ENCODE peak calls at places on chromosomes 6 and 20, in six cellular contexts. One of them, this sample, is unnamed.

GRCh38 chr6:39018103-39018502 is 30.5 kb upstream of the GLP1R start:
- DNase-seq in neuronal stem cell: no peak
- DNase-seq in H9: no peak
- DNase-seq in H1: no peak
- DNase-seq in IMR-90: no peak
- DNase-seq in mesendoderm: no peak
- DNase-seq in this sample: no peak

GRCh38 chr6:53639520-53639919 is 26.0 kb downstream of the KLHL31 start:
- DNase-seq in neuronal stem cell: no peak
- DNase-seq in mesendoderm: no peak
- DNase-seq in H9: no peak
- DNase-seq in H1: no peak
- DNase-seq in IMR-90: no peak
- DNase-seq in this sample: no peak

GRCh38 chr20:31770243-31770642 is 31.2 kb downstream of the TPX2 start:
- DNase-seq in neuronal stem cell: no peak
- DNase-seq in mesendoderm: no peak
- DNase-seq in H1: no peak
- DNase-seq in IMR-90: no peak
- DNase-seq in H9: no peak
- DNase-seq in this sample: no peak

GRCh38 chr6:39003072-39003471 is 45.5 kb upstream of the GLP1R start:
- DNase-seq in mesendoderm: peak
- DNase-seq in H1: no peak
- DNase-seq in neuronal stem cell: peak
- DNase-seq in IMR-90: no peak
- DNase-seq in H9: no peak
- DNase-seq in this sample: no peak

GRCh38 chr6:14381225-14381887 is 263.8 kb downstream of the CD83 start:
- DNase-seq in H9: peak
- DNase-seq in mesendoderm: no peak
- DNase-seq in neuronal stem cell: peak
- DNase-seq in IMR-90: no peak
- DNase-seq in H1: peak
- DNase-seq in this sample: no peak

GRCh38 chr6:129577691-129578090 is 132.3 kb downstream of the ARHGAP18 start:
- DNase-seq in H9: no peak
- DNase-seq in mesendoderm: no peak
- DNase-seq in H1: no peak
- DNase-seq in neuronal stem cell: no peak
- DNase-seq in IMR-90: no peak
- DNase-seq in this sample: no peak

GRCh38 chr6:11968241-11968806 is 43.8 kb upstream of the HIVEP1 start:
- DNase-seq in mesendoderm: peak
- DNase-seq in neuronal stem cell: no peak
- DNase-seq in IMR-90: no peak
- DNase-seq in H1: no peak
- DNase-seq in H9: no peak
- DNase-seq in this sample: no peak

GRCh38 chr20:25272223-25273000 is 24.5 kb downstream of the PYGB start:
- DNase-seq in neuronal stem cell: no peak
- DNase-seq in H1: peak
- DNase-seq in IMR-90: no peak
- DNase-seq in mesendoderm: no peak
- DNase-seq in H9: no peak
- DNase-seq in this sample: no peak

GRCh38 chr6:87366428-87366827 is 21.8 kb downstream of the C6orf163 start:
- DNase-seq in neuronal stem cell: no peak
- DNase-seq in mesendoderm: no peak
- DNase-seq in H9: no peak
- DNase-seq in IMR-90: peak
- DNase-seq in H1: no peak
- DNase-seq in this sample: peak

GRCh38 chr20:60749804-60750602 is 502.1 kb upstream of the CDH4 start:
- DNase-seq in H1: peak
- DNase-seq in neuronal stem cell: no peak
- DNase-seq in IMR-90: no peak
- DNase-seq in H9: peak
- DNase-seq in mesendoderm: peak
- DNase-seq in this sample: no peak

GRCh38 chr6:15810618-15811017 is 147.8 kb upstream of the DTNBP1 start:
- DNase-seq in IMR-90: no peak
- DNase-seq in H1: no peak
- DNase-seq in H9: no peak
- DNase-seq in mesendoderm: no peak
- DNase-seq in neuronal stem cell: no peak
- DNase-seq in this sample: no peak

GRCh38 chr6:149234051-149234962 is 83.2 kb upstream of the TAB2 start:
- DNase-seq in mesendoderm: peak
- DNase-seq in IMR-90: peak
- DNase-seq in neuronal stem cell: no peak
- DNase-seq in H9: no peak
- DNase-seq in H1: no peak
- DNase-seq in this sample: peak

GRCh38 chr20:62355527-62356142 is 11.5 kb downstream of the LAMA5 start:
- DNase-seq in neuronal stem cell: no peak
- DNase-seq in H9: no peak
- DNase-seq in IMR-90: no peak
- DNase-seq in H1: no peak
- DNase-seq in mesendoderm: peak
- DNase-seq in this sample: peak

GRCh38 chr20:47310729-47311128 is 45.8 kb downstream of the ZMYND8 start:
- DNase-seq in mesendoderm: no peak
- DNase-seq in H9: no peak
- DNase-seq in IMR-90: no peak
- DNase-seq in neuronal stem cell: no peak
- DNase-seq in H1: no peak
- DNase-seq in this sample: no peak

GRCh38 chr20:62197801-62198200 is 15.0 kb downstream of the MTG2 start:
- DNase-seq in neuronal stem cell: no peak
- DNase-seq in H9: no peak
- DNase-seq in H1: no peak
- DNase-seq in IMR-90: no peak
- DNase-seq in mesendoderm: no peak
- DNase-seq in this sample: no peak

GRCh38 chr6:109094351-109095035 is at the start of gene SESN1:
- DNase-seq in IMR-90: peak
- DNase-seq in H1: peak
- DNase-seq in H9: peak
- DNase-seq in neuronal stem cell: peak
- DNase-seq in mesendoderm: peak
- DNase-seq in this sample: peak

GRCh38 chr20:14434379-14435136 is 97.1 kb upstream of the FLRT3 start:
- DNase-seq in H9: no peak
- DNase-seq in H1: no peak
- DNase-seq in IMR-90: peak
- DNase-seq in neuronal stem cell: no peak
- DNase-seq in mesendoderm: peak
- DNase-seq in this sample: no peak

GRCh38 chr6:165663283-165663735 is 268 bp upstream of the PDE10A start:
- DNase-seq in H1: peak
- DNase-seq in H9: peak
- DNase-seq in IMR-90: peak
- DNase-seq in neuronal stem cell: peak
- DNase-seq in mesendoderm: peak
- DNase-seq in this sample: peak

GRCh38 chr6:48151142-48151541 is 40.1 kb upstream of the PTCHD4 start:
- DNase-seq in H9: no peak
- DNase-seq in H1: no peak
- DNase-seq in IMR-90: no peak
- DNase-seq in neuronal stem cell: no peak
- DNase-seq in mesendoderm: no peak
- DNase-seq in this sample: no peak

GRCh38 chr6:41547799-41548097 is 1.6 kb downstream of the FOXP4 start:
- DNase-seq in IMR-90: no peak
- DNase-seq in H1: no peak
- DNase-seq in H9: no peak
- DNase-seq in neuronal stem cell: no peak
- DNase-seq in mesendoderm: no peak
- DNase-seq in this sample: no peak

GRCh38 chr6:134911532-134911931 is 38.4 kb downstream of the ALDH8A1 start:
- DNase-seq in mesendoderm: no peak
- DNase-seq in H9: no peak
- DNase-seq in IMR-90: peak
- DNase-seq in neuronal stem cell: no peak
- DNase-seq in H1: no peak
- DNase-seq in this sample: peak

GRCh38 chr6:47670851-47671250 is 27.5 kb upstream of the ADGRF4 start:
- DNase-seq in neuronal stem cell: peak
- DNase-seq in mesendoderm: peak
- DNase-seq in IMR-90: no peak
- DNase-seq in H1: no peak
- DNase-seq in H9: no peak
- DNase-seq in this sample: no peak

GRCh38 chr6:132764370-132764769 is 6.7 kb upstream of the VNN2 start:
- DNase-seq in neuronal stem cell: no peak
- DNase-seq in IMR-90: peak
- DNase-seq in mesendoderm: peak
- DNase-seq in H1: no peak
- DNase-seq in H9: no peak
- DNase-seq in this sample: peak

GRCh38 chr6:141490982-141491381 is 641.7 kb upstream of the GJE1 start:
- DNase-seq in mesendoderm: no peak
- DNase-seq in IMR-90: no peak
- DNase-seq in neuronal stem cell: no peak
- DNase-seq in H1: no peak
- DNase-seq in H9: no peak
- DNase-seq in this sample: no peak
- H2BK5ac ChIP-seq in mesendoderm: no peak
- H2BK5ac ChIP-seq in IMR-90: no peak
- H2BK5ac ChIP-seq in neuronal stem cell: no peak
- H2BK5ac ChIP-seq in H1: no peak
- H2BK5ac ChIP-seq in H9: no peak
- H2BK5ac ChIP-seq in this sample: no peak

GRCh38 chr20:10513931-10514575 is 78.9 kb downstream of the SLX4IP start:
- DNase-seq in H1: no peak
- DNase-seq in IMR-90: no peak
- DNase-seq in neuronal stem cell: no peak
- DNase-seq in H9: no peak
- DNase-seq in mesendoderm: no peak
- DNase-seq in this sample: peak
- H3K27ac ChIP-seq in H1: no peak
- H3K27ac ChIP-seq in IMR-90: no peak
- H3K27ac ChIP-seq in neuronal stem cell: no peak
- H3K27ac ChIP-seq in H9: no peak
- H3K27ac ChIP-seq in mesendoderm: no peak
- H3K27ac ChIP-seq in this sample: no peak

DNA sequence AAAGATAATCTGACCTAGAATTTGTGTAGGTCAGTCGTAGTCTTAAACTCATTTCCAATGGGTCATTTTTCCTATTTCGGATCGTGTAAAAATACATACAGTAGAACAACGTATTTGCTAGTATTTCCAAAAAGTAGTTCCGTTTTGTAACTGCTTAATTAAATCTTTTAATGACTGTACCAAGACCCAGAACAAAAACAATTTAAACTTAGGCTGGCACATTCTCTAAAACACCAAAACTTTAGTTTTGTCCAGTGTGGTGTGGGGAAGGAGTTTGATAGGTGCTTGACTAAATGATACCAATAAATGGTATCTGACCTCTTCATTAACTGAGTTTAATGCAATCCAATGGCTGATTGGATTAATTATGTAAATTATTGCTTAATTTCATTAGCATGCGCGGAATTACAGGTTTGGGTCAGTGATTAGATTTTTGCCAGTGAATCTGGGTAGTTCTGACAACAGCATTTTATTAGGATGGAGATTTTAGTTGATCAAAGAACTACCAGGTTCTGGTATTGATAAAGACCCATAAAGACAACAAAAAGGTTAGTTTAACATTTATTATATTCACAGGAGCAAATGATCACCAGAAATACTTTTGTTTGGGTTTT is 20.8 kb downstream of the OR2B2 start:
- DNase-seq in IMR-90: no peak
- DNase-seq in H9: no peak
- DNase-seq in mesendoderm: peak
- DNase-seq in neuronal stem cell: peak
- DNase-seq in H1: no peak
- DNase-seq in this sample: no peak
- H3K23ac ChIP-seq in IMR-90: peak
- H3K23ac ChIP-seq in H9: no peak
- H3K23ac ChIP-seq in mesendoderm: no peak
- H3K23ac ChIP-seq in neuronal stem cell: no peak
- H3K23ac ChIP-seq in H1: no peak
- H3K23ac ChIP-seq in this sample: no peak

GRCh38 chr6:26033132-26033941 is 53.9 kb upstream of the HFE start:
- DNase-seq in H1: peak
- DNase-seq in H9: peak
- DNase-seq in mesendoderm: peak
- DNase-seq in IMR-90: peak
- DNase-seq in neuronal stem cell: peak
- DNase-seq in this sample: peak
- H2BK5ac ChIP-seq in H1: peak
- H2BK5ac ChIP-seq in H9: peak
- H2BK5ac ChIP-seq in mesendoderm: peak
- H2BK5ac ChIP-seq in IMR-90: peak
- H2BK5ac ChIP-seq in neuronal stem cell: peak
- H2BK5ac ChIP-seq in this sample: peak

GRCh38 chr6:19438566-19439353 is 398.4 kb upstream of the ID4 start:
- DNase-seq in H1: no peak
- DNase-seq in neuronal stem cell: no peak
- DNase-seq in mesendoderm: no peak
- DNase-seq in IMR-90: no peak
- DNase-seq in H9: no peak
- DNase-seq in this sample: no peak
- H3K27ac ChIP-seq in H1: no peak
- H3K27ac ChIP-seq in neuronal stem cell: no peak
- H3K27ac ChIP-seq in mesendoderm: no peak
- H3K27ac ChIP-seq in IMR-90: no peak
- H3K27ac ChIP-seq in H9: no peak
- H3K27ac ChIP-seq in this sample: no peak

GRCh38 chr20:40688129-40689099 is 622 bp downstream of the MAFB start:
- DNase-seq in neuronal stem cell: no peak
- DNase-seq in IMR-90: peak
- DNase-seq in mesendoderm: no peak
- DNase-seq in H9: peak
- DNase-seq in H1: peak
- DNase-seq in this sample: peak
- H3K23ac ChIP-seq in neuronal stem cell: peak
- H3K23ac ChIP-seq in IMR-90: peak
- H3K23ac ChIP-seq in mesendoderm: no peak
- H3K23ac ChIP-seq in H9: no peak
- H3K23ac ChIP-seq in H1: no peak
- H3K23ac ChIP-seq in this sample: peak

DNA sequence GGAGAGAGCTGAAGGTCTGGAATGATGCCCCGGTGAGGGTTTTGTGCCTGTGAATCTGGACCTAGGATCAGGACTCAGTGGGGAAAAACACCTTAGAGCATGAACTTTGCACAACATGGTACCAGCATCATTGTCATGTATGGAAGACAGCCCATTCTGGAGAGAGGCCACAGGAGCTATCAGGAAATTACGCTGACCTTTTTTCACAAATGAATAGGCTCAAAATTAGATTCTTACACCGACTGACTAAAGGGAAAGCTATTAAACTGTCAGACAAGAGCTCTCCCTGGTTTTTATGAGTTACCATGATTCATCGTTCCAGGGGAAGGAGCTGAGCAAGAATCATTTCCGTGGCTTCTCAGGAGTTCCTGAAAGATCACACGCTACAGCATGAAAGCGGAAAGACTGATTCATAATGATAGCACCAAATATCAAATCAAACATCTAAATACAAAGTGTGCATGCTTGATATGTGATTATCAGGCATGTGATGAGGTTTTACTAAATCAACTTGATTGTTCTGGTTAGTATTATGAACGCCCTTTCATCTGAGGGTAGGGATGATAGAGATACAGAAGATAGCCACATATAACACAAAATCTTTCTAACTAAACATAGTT is 224.9 kb upstream of the SMLR1 start:
- DNase-seq in H9: no peak
- DNase-seq in mesendoderm: no peak
- DNase-seq in IMR-90: peak
- DNase-seq in H1: no peak
- DNase-seq in neuronal stem cell: no peak
- DNase-seq in this sample: peak
- H2BK5ac ChIP-seq in H9: no peak
- H2BK5ac ChIP-seq in mesendoderm: no peak
- H2BK5ac ChIP-seq in IMR-90: peak
- H2BK5ac ChIP-seq in H1: no peak
- H2BK5ac ChIP-seq in neuronal stem cell: no peak
- H2BK5ac ChIP-seq in this sample: peak

This sample was measured in mesenchymal stem cell.